ENCODE peak calls at places on chromosomes 16 and 17, in five cellular contexts. C, J, S, E and H are unnamed samples.

GRCh38 chr16:569445-570254 is at the start of gene PIGQ:
- DNase-seq in E (peak; percentile 70), C (peak; percentile 63), J (peak; percentile 69), S (no peak), H (no peak)

GRCh38 chr16:3188925-3189825 is 1.2 kb downstream of the OR1F1 start:
- DNase-seq in E (peak; percentile 78), C (no peak), J (peak; percentile 54), S (no peak), H (no peak)

GRCh38 chr17:44832821-44833220 is 2.7 kb upstream of the GJC1 start:
- DNase-seq in E (no peak), C (no peak), S (no peak), J (no peak), H (no peak)

GRCh38 chr16:68445458-68445857 is 2.9 kb downstream of the SMPD3 start:
- DNase-seq in E (peak; percentile 65), S (no peak), J (peak; percentile 50), C (peak; percentile 64), H (no peak)

GRCh38 chr16:66919569-66920472 is 1.1 kb upstream of the CDH16 start:
- DNase-seq in S (no peak), J (no peak), E (no peak), C (no peak), H (no peak)

GRCh38 chr17:42428141-42428944 is 5.3 kb upstream of the CAVIN1 start:
- DNase-seq in E (peak; percentile 78), S (peak; percentile 91), C (peak; percentile 57), J (peak; percentile 94), H (peak; percentile 91)

GRCh38 chr17:1110844-1111598 is 68.8 kb downstream of the ABR start:
- DNase-seq in S (peak; percentile 38), C (peak; percentile 79), E (peak; percentile 84), J (peak; percentile 69), H (peak; percentile 96)

GRCh38 chr16:9706217-9706616 is 476.0 kb downstream of the GRIN2A start:
- DNase-seq in J (peak; percentile 17), S (no peak), C (no peak), E (peak; percentile 55), H (no peak)

GRCh38 chr17:63571632-63572310 is 21.5 kb downstream of the DCAF7 start:
- DNase-seq in C (no peak), J (peak; percentile 60), E (no peak), S (peak; percentile 44), H (no peak)

GRCh38 chr17:74287203-74287602 is 13.2 kb downstream of the DNAI2 start:
- DNase-seq in E (no peak), J (no peak), S (no peak), C (no peak), H (no peak)

GRCh38 chr17:82861393-82861775 is 21.6 kb upstream of the ZNF750 start:
- DNase-seq in C (no peak), S (no peak), J (no peak), E (no peak), H (no peak)

GRCh38 chr16:50802000-50802399 is 60.1 kb downstream of the CYLD start:
- DNase-seq in E (no peak), C (no peak), S (peak; percentile 30), J (peak; percentile 55), H (no peak)

GRCh38 chr16:19001788-19002187 is 18.1 kb downstream of the TMC7 start:
- DNase-seq in S (no peak), J (peak; percentile 15), C (no peak), E (no peak), H (no peak)

GRCh38 chr17:50050431-50051032 is 5.4 kb upstream of the ITGA3 start:
- DNase-seq in S (no peak), C (no peak), E (no peak), J (no peak), H (no peak)

GRCh38 chr16:57128787-57129389 is 36.5 kb downstream of the CPNE2 start:
- DNase-seq in C (no peak), S (no peak), J (no peak), E (no peak), H (no peak)

GRCh38 chr17:2212328-2212981 is 91.1 kb downstream of the SMG6 start:
- DNase-seq in C (no peak), S (no peak), J (peak; percentile 77), E (peak; percentile 3), H (no peak)

GRCh38 chr17:1008008-1008761 is 11.3 kb downstream of the TIMM22 start:
- DNase-seq in E (no peak), S (no peak), C (no peak), J (no peak), H (no peak)

GRCh38 chr17:64216385-64217248 is 46.4 kb downstream of the TEX2 start:
- DNase-seq in C (peak; percentile 49), S (no peak), E (peak; percentile 4), J (peak; percentile 72), H (no peak)

GRCh38 chr17:80491478-80492342 is 15.3 kb upstream of the NPTX1 start:
- DNase-seq in S (no peak), C (no peak), J (no peak), E (no peak), H (no peak)

GRCh38 chr16:65312071-65312470 is 190.2 kb upstream of the CDH11 start:
- DNase-seq in C (no peak), J (peak; percentile 21), E (no peak), S (no peak), H (no peak)

GRCh38 chr17:14297161-14297851 is 3.6 kb upstream of the HS3ST3B1 start:
- DNase-seq in J (peak; percentile 84), C (no peak), S (no peak), E (peak; percentile 55), H (peak; percentile 92)

GRCh38 chr17:77424585-77425344 is 284.0 kb downstream of the SEC14L1 start:
- DNase-seq in C (peak; percentile 86), J (peak; percentile 99), E (no peak), S (peak; percentile 90), H (peak; percentile 97)

GRCh38 chr16:69482410-69482951 is 58.1 kb downstream of the CYB5B start:
- DNase-seq in C (no peak), J (peak; percentile 93), E (no peak), S (no peak), H (peak; percentile 94)

GRCh38 chr16:50718061-50718760 is 23.7 kb upstream of the CYLD start:
- DNase-seq in J (peak; percentile 85), C (no peak), S (no peak), E (no peak), H (no peak)

GRCh38 chr17:64773836-64774761 is 112.0 kb upstream of the SMURF2 start:
- DNase-seq in S (peak; percentile 18), J (peak; percentile 66), E (peak; percentile 85), C (peak; percentile 90), H (peak; percentile 79)

GRCh38 chr17:74159226-74159840 is 44.1 kb upstream of the RPL38 start:
- DNase-seq in E (no peak), C (no peak), J (no peak), S (no peak), H (peak; percentile 76)

GRCh38 chr16:28879841-28880588 is 1.7 kb downstream of the ATP2A1 start:
- DNase-seq in E (peak; percentile 84), S (peak; percentile 29), J (peak; percentile 86), C (peak; percentile 90), H (peak; percentile 94)
- TF ChIP-seq CTCF in E (no peak), S (no peak), J (no peak), C (peak; percentile 29), H (peak; percentile 14)

GRCh38 chr17:48068491-48068961 is 20.4 kb downstream of the NFE2L1 start:
- DNase-seq in S (no peak), J (no peak), E (peak; percentile 43), C (no peak), H (no peak)
- TF ChIP-seq CTCF in S (peak; percentile 53), J (peak; percentile 49), E (peak; percentile 31), C (peak; percentile 24), H (peak; percentile 48)

GRCh38 chr17:17496189-17497064 is at the start of gene RASD1:
- DNase-seq in C (peak; percentile 93), E (peak; percentile 73), J (peak; percentile 92), S (peak; percentile 56), H (peak; percentile 95)

GRCh38 chr17:17498606-17499301 is 2.6 kb upstream of the RASD1 start:
- DNase-seq in E (no peak), J (no peak), C (no peak), S (no peak), H (no peak)

GRCh38 chr17:17497845-17498520 is 1.8 kb upstream of the RASD1 start:
- DNase-seq in J (no peak), C (no peak), S (no peak), E (no peak), H (no peak)

GRCh38 chr17:17495448-17496188 is 577 bp downstream of the RASD1 start:
- DNase-seq in S (no peak), C (peak; percentile 33), J (no peak), E (no peak), H (no peak)

GRCh38 chr17:17497065-17497844 is 1.1 kb upstream of the RASD1 start:
- DNase-seq in E (no peak), C (no peak), J (no peak), S (no peak), H (no peak)
- TF ChIP-seq CTCF in E (no peak), C (no peak), J (no peak), S (no peak), H (no peak)

GRCh38 chr17:38485146-38485468 is 56.8 kb downstream of the ARHGAP23 start:
- DNase-seq in C (no peak), S (no peak), E (no peak), J (no peak), H (no peak)
- TF ChIP-seq CTCF in C (no peak), S (no peak), E (peak; percentile 20), J (no peak), H (no peak)